ENCODE peak calls at places on chromosomes 1 and 21, in five cellular contexts. K, R, O, I and J are unnamed samples. For H3K4me1, the result is how much of the 10 kb centered on the place peaks cover.

GRCh38 chr1:150322310-150322709 is 977 bp downstream of the PRPF3 start:
- DNase-seq in K (no peak), R (no peak), O (no peak), I (no peak), J (no peak)

GRCh38 chr21:45926281-45926680 is 55.3 kb upstream of the COL6A1 start:
- DNase-seq in K (no peak), R (no peak), O (no peak), I (no peak), J (no peak)

GRCh38 chr1:220521755-220522154 is 6.2 kb upstream of the MARK1 start:
- DNase-seq in K (no peak), R (no peak), O (no peak), I (no peak), J (no peak)

GRCh38 chr1:235597867-235598553 is 51.6 kb downstream of the GNG4 start:
- DNase-seq in K (no peak), R (no peak), O (no peak), I (no peak), J (no peak)

GRCh38 chr1:47627016-47627415 is 189.2 kb downstream of the FOXD2 start:
- DNase-seq in K (no peak), R (no peak), O (no peak), I (no peak), J (no peak)

GRCh38 chr1:18549896-18550295 is 69.2 kb downstream of the KLHDC7A start:
- DNase-seq in K (no peak), R (no peak), O (no peak), I (no peak), J (no peak)

GRCh38 chr1:59214764-59215208 is 82.1 kb upstream of the FGGY start:
- DNase-seq in K (no peak), R (no peak), O (no peak), I (no peak), J (no peak)

GRCh38 chr1:107525146-107525545 is 384.3 kb downstream of the NTNG1 start:
- DNase-seq in K (no peak), R (no peak), O (no peak), I (no peak), J (no peak)

GRCh38 chr1:113101588-113101987 is 28.6 kb downstream of the LRIG2 start:
- DNase-seq in K (no peak), R (no peak), O (no peak), I (no peak), J (no peak)

GRCh38 chr1:7538033-7538432 is 233.1 kb upstream of the VAMP3 start:
- DNase-seq in K (no peak), R (no peak), O (no peak), I (no peak), J (no peak)

GRCh38 chr1:58799650-58800049 is 15.8 kb upstream of the JUN start:
- DNase-seq in K (no peak), R (no peak), O (no peak), I (no peak), J (no peak)

GRCh38 chr1:43451701-43452532 is 1.8 kb downstream of the HYI start:
- DNase-seq in K (no peak), R (no peak), O (no peak), I (no peak), J (peak)

GRCh38 chr1:153608089-153608672 is 4.8 kb downstream of the S100A16 start:
- DNase-seq in K (no peak), R (no peak), O (no peak), I (no peak), J (no peak)

GRCh38 chr1:153394391-153394790 is 3.5 kb upstream of the S100A8 start:
- DNase-seq in K (no peak), R (no peak), O (no peak), I (no peak), J (no peak)

GRCh38 chr1:25565188-25565591 is 21.8 kb downstream of the LDLRAP1 start:
- DNase-seq in K (no peak), R (peak), O (no peak), I (no peak), J (no peak)

GRCh38 chr1:212683357-212683722 is 16.3 kb downstream of the BATF3 start:
- DNase-seq in K (no peak), R (no peak), O (no peak), I (no peak), J (peak)

GRCh38 chr1:96372881-96373280 is 348.7 kb upstream of the PTBP2 start:
- DNase-seq in K (no peak), R (no peak), O (no peak), I (no peak), J (no peak)

GRCh38 chr1:45953934-45954333 is 150.5 kb downstream of the MAST2 start:
- DNase-seq in K (no peak), R (no peak), O (no peak), I (no peak), J (no peak)

GRCh38 chr1:41419584-41420295 is 58.5 kb downstream of the FOXO6 start:
- DNase-seq in K (no peak), R (no peak), O (no peak), I (no peak), J (peak)

GRCh38 chr1:165879946-165880345 is 52.5 kb downstream of the UCK2 start:
- DNase-seq in K (no peak), R (no peak), O (no peak), I (no peak), J (no peak)

GRCh38 chr1:21022279-21023040 is 154.2 kb downstream of the EIF4G3 start:
- DNase-seq in K (peak), R (peak), O (peak), I (no peak), J (no peak)

GRCh38 chr1:181513786-181514297 is 30.5 kb downstream of the CACNA1E start:
- DNase-seq in K (no peak), R (no peak), O (no peak), I (no peak), J (no peak)

GRCh38 chr1:185559684-185560310 is 174.4 kb upstream of the HMCN1 start:
- DNase-seq in K (peak), R (peak), O (peak), I (no peak), J (peak)

GRCh38 chr1:111205724-111206070 is 5.3 kb upstream of the DENND2D start:
- DNase-seq in K (no peak), R (no peak), O (no peak), I (no peak), J (no peak)

GRCh38 chr1:150138044-150138443 is 11.7 kb upstream of the PLEKHO1 start:
- DNase-seq in K (no peak), R (no peak), O (no peak), I (no peak), J (no peak)

GRCh38 chr1:237091691-237092090 is 49.7 kb downstream of the RYR2 start:
- DNase-seq in K (no peak), R (no peak), O (no peak), I (no peak), J (no peak)

GRCh38 chr1:119926553-119926952 is 30.2 kb upstream of the ADAM30 start:
- DNase-seq in K (no peak), R (no peak), O (no peak), I (no peak), J (no peak)

GRCh38 chr21:27033467-27033866 is 66.6 kb upstream of the ADAMTS5 start:
- DNase-seq in K (no peak), R (no peak), O (no peak), I (peak), J (no peak)

GRCh38 chr21:42453301-42454220 is 42.5 kb downstream of the RSPH1 start:
- DNase-seq in K (no peak), R (no peak), O (no peak), I (no peak), J (no peak)

GRCh38 chr1:2859219-2859880 is 57.9 kb upstream of the TTC34 start:
- DNase-seq in K (no peak), R (no peak), O (no peak), I (no peak), J (no peak)

GRCh38 chr1:31959941-31960340 is 21.8 kb upstream of the PTP4A2 start:
- DNase-seq in K (no peak), R (no peak), O (no peak), I (no peak), J (peak)

GRCh38 chr1:188937965-188938551 is 1539.6 kb downstream of the BRINP3 start:
- DNase-seq in K (no peak), R (no peak), O (no peak), I (no peak), J (no peak)

GRCh38 chr1:56831874-56832693 is 12.9 kb upstream of the FYB2 start:
- DNase-seq in K (peak), R (peak), O (peak), I (peak), J (peak)

GRCh38 chr1:244050835-244051444 is at the start of gene ZBTB18:
- DNase-seq in K (no peak), R (no peak), O (no peak), I (no peak), J (no peak)

GRCh38 chr21:42013901-42014300 is 3.7 kb upstream of the ZBTB21 start:
- DNase-seq in K (no peak), R (no peak), O (no peak), I (no peak), J (no peak)

GRCh38 chr21:45592208-45592619 is 50.0 kb upstream of the SLC19A1 start:
- DNase-seq in K (no peak), R (peak), O (no peak), I (no peak), J (no peak)

GRCh38 chr1:7481194-7481593 is 289.9 kb upstream of the VAMP3 start:
- DNase-seq in K (no peak), R (no peak), O (no peak), I (no peak), J (no peak)

DNA sequence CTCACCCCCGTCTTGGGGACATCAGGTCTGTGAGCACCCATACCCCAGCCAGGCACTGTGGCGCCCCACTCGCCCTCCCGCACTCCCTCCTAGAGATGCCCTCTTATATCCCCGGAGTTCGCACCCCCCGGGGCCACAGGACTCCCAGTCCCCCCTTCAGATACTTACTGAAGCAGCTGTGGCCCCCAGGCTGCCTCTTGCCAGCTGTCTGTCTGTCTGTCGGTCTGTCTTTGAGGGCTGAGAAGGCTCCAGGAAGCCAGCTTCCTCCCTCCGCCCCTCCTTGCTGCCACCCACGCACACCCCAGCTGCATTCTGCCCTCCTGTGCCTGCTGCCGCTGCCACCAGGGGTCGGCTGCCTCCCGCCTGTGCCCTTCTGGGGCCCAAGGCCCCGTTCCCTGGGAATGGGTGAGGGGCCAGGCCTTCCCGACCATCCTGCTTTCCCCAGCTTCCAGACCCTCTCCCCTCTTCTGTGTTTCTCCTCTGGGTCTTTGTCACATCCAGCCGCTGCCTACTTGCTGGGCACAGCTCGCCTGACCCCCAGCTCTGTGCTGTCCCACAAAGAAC is at the start of gene PTPN7:
- DNase-seq in K (no peak), R (peak), O (no peak), I (no peak), J (peak)
- H3K27ac ChIP-seq in K (peak), R (peak), O (peak), I (peak), J (no peak)

DNA sequence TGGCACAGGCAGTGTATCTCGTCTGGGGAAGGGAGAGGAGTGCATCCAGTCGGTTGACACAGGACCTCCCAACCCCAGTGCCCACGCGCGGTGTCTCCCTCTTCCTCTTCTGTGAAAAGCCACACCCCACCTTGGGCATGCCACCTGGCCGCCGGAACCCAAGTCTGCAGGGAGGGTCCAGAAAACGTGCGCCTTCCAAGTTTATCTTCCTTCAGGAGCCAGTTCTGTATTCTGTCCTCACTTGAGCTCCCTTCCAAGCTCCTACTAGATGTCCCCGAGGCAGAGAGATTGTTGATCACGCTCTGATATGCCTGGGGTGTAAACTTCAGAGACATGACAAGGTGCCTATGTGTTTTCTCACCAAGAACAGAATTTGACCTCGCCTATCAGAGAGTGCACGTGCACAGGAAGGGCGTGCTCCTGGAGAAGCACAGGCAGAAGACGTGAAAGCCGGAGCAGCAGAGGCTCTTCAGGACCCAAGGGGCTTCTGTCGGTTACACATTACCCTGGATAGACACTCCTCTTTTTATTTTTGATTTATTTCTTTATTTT is 9.6 kb upstream of the SLC2A5 start:
- DNase-seq in K (no peak), R (no peak), O (no peak), I (no peak), J (no peak)
- H3K4me1 ChIP-seq in K (under half), R (under half), O (under half), I (under half), J (under half)

DNA sequence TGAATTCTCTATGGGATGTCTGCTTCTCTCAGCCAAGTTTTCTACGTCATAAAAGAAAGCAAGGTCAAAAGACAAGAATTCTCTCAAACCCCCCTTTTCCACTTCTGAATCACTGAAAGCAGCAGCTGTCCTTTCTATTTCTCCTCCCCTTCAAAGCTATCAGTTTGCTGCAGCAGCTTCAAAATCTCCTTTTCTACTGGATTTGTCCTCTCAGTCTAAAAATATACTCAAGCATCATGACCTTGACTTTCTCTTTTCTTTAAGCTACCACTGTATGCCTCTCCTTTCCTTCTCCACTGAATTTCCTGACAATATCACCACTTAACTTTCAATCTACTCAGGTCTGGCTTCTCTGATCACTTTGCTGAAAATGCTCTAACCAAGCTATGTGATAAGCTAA is 1.9 kb downstream of the WDR64 start:
- DNase-seq in K (no peak), R (no peak), O (no peak), I (no peak), J (no peak)
- H3K4me3 ChIP-seq in K (no peak), R (no peak), O (no peak), I (no peak), J (no peak)

DNA sequence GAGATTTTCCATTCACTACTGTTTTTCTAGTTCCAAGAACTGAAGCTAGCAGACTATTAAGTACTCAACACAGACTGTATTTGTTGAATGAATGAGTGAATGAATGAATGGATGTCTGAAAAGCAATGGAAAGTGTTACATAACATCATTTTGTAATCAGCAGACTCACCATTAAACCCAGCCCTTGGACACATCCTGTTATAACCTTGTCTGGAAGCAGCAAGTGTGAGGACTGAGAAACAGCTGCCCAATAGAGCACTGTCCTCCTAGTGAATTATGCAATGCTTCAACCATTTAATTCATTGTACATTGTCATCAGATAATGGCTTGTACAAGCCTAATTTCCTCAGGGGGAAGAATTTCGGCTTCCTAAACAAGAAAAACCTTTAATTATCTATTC is 391.0 kb downstream of the LTN1 start:
- DNase-seq in K (no peak), R (no peak), O (no peak), I (no peak), J (no peak)
- H3K27ac ChIP-seq in K (no peak), R (no peak), O (no peak), I (no peak), J (no peak)

GRCh38 chr1:62337535-62337784 is 18.2 kb upstream of the KANK4 start:
- DNase-seq in K (no peak), R (no peak), O (no peak), I (no peak), J (no peak)
- H3K4me1 ChIP-seq in K (under half), R (under half), O (under half), I (under half), J (under half)

GRCh38 chr1:180238675-180239074 is 8.6 kb downstream of the LHX4 start:
- DNase-seq in K (no peak), R (no peak), O (no peak), I (no peak), J (no peak)

GRCh38 chr1:180236698-180237509 is 6.8 kb downstream of the LHX4 start:
- DNase-seq in K (no peak), R (no peak), O (no peak), I (no peak), J (no peak)

GRCh38 chr1:180241716-180242544 is 11.9 kb downstream of the LHX4 start:
- DNase-seq in K (no peak), R (no peak), O (no peak), I (no peak), J (no peak)

GRCh38 chr1:180237850-180238476 is 7.9 kb downstream of the LHX4 start:
- DNase-seq in K (no peak), R (no peak), O (no peak), I (no peak), J (no peak)

GRCh38 chr1:180239145-180240096 is 9.4 kb downstream of the LHX4 start:
- DNase-seq in K (no peak), R (no peak), O (no peak), I (no peak), J (no peak)
- H3K4me3 ChIP-seq in K (no peak), R (no peak), O (no peak), I (no peak), J (no peak)

GRCh38 chr1:245566952-245567351 is 412.2 kb downstream of the KIF26B start:
- DNase-seq in K (no peak), R (no peak), O (no peak), I (no peak), J (no peak)
- H3K27ac ChIP-seq in K (no peak), R (no peak), O (no peak), I (no peak), J (no peak)

GRCh38 chr1:228148196-228148861 is 1.4 kb upstream of the GJC2 start:
- DNase-seq in K (peak), R (no peak), O (no peak), I (peak), J (peak)
- H3K4me1 ChIP-seq in K (half or more), R (under half), O (half or more), I (under half), J (under half)

DNA sequence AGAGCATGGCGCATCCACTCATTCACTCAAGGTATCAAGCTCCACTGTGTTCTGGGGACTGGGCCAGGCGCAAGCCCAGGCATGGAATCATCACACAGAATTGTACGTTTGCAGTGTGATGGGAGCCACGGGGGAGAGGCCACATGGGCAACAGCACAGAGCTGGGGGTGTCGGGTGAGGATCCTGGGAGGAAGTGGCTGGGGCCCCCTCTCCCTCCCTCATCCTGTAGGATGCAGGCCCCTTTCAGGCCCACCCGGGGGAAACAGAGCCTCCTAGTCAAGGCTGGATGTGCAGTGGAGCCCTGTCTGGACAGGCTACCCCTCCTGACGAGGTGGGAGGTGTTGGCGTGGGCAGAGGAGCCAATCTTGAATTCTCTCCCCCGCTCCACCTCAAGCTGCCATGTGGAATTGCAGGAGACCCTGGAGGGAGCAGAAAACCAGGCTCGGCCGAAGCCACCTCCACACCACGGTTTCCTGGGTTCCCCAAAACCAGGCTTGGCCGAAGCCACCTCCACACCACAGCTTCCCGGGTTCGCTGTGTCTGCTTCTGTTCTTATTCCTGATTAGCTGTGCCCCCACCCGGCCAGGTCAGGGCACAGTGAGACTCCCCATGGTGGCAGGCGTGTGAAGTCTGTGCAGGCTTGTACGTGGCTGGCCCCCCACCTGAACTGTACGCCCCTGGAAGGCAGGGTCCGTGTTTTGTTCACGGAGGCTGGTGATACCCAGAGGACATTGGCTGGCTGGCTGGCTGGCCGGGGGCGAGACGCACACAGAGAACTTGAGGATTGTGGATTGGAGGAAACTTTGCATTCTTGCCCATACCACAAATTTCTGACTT is 4.2 kb upstream of the C1orf174 start:
- DNase-seq in K (no peak), R (no peak), O (no peak), I (no peak), J (no peak)
- H3K4me3 ChIP-seq in K (no peak), R (no peak), O (no peak), I (no peak), J (no peak)